ENCODE peak calls at places on chromosomes 16 and 17, in nine cellular contexts. One of them, this sample, is unnamed.

GRCh38 chr17:17304521-17304985 is 1.4 kb downstream of the NT5M start:
- ATAC-seq in omental fat pad: no peak
- ATAC-seq in foreskin keratinocyte: no peak
- ATAC-seq in activated CD8-positive, alpha-beta T cell treated with anti-CD3 and anti-CD28 coated beads for 36 hours: peak; percentile 68
- ATAC-seq in activated T-cell treated with anti-CD3 and anti-CD28 coated beads, Interleukin-2, amount 50 U/mL, for 4 hours: peak; percentile 69
- ATAC-seq in activated naive CD8-positive, alpha-beta T cell treated with anti-CD3 and anti-CD28 coated beads, Interleukin-2, amount 10 ng/mL, durations not matched to agents 7 days and 5 days: peak; percentile 53
- ATAC-seq in CD4-positive, CD25-positive, alpha-beta regulatory T cell: peak; percentile 46
- ATAC-seq in CD8-positive, alpha-beta T cell: peak; percentile 65
- ATAC-seq in T-cell: peak; percentile 52
- ATAC-seq in this sample: no peak

GRCh38 chr16:370980-371728 is 816 bp upstream of the MRPL28 start:
- ATAC-seq in omental fat pad: no peak
- ATAC-seq in T-cell: no peak
- ATAC-seq in CD8-positive, alpha-beta T cell: no peak
- ATAC-seq in activated T-cell treated with anti-CD3 and anti-CD28 coated beads, Interleukin-2, amount 50 U/mL, for 4 hours: no peak
- ATAC-seq in foreskin keratinocyte: no peak
- ATAC-seq in activated CD8-positive, alpha-beta T cell treated with anti-CD3 and anti-CD28 coated beads for 36 hours: peak; percentile 18
- ATAC-seq in activated naive CD8-positive, alpha-beta T cell treated with anti-CD3 and anti-CD28 coated beads, Interleukin-2, amount 10 ng/mL, durations not matched to agents 7 days and 5 days: no peak
- ATAC-seq in CD4-positive, CD25-positive, alpha-beta regulatory T cell: no peak
- ATAC-seq in this sample: no peak

GRCh38 chr17:20967776-20968175 is 75.0 kb downstream of the USP22 start:
- ATAC-seq in foreskin keratinocyte: peak; percentile 32
- ATAC-seq in CD4-positive, CD25-positive, alpha-beta regulatory T cell: no peak
- ATAC-seq in activated CD8-positive, alpha-beta T cell treated with anti-CD3 and anti-CD28 coated beads for 36 hours: no peak
- ATAC-seq in activated naive CD8-positive, alpha-beta T cell treated with anti-CD3 and anti-CD28 coated beads, Interleukin-2, amount 10 ng/mL, durations not matched to agents 7 days and 5 days: no peak
- ATAC-seq in CD8-positive, alpha-beta T cell: no peak
- ATAC-seq in T-cell: no peak
- ATAC-seq in activated T-cell treated with anti-CD3 and anti-CD28 coated beads, Interleukin-2, amount 50 U/mL, for 4 hours: no peak
- ATAC-seq in omental fat pad: no peak
- ATAC-seq in this sample: no peak

GRCh38 chr16:75227361-75228142 is 8.8 kb downstream of the CTRB1 start:
- ATAC-seq in activated T-cell treated with anti-CD3 and anti-CD28 coated beads, Interleukin-2, amount 50 U/mL, for 4 hours: no peak
- ATAC-seq in T-cell: no peak
- ATAC-seq in omental fat pad: no peak
- ATAC-seq in activated CD8-positive, alpha-beta T cell treated with anti-CD3 and anti-CD28 coated beads for 36 hours: no peak
- ATAC-seq in CD8-positive, alpha-beta T cell: no peak
- ATAC-seq in activated naive CD8-positive, alpha-beta T cell treated with anti-CD3 and anti-CD28 coated beads, Interleukin-2, amount 10 ng/mL, durations not matched to agents 7 days and 5 days: no peak
- ATAC-seq in CD4-positive, CD25-positive, alpha-beta regulatory T cell: no peak
- ATAC-seq in foreskin keratinocyte: no peak
- ATAC-seq in this sample: no peak

GRCh38 chr17:17713839-17714238 is 32.6 kb downstream of the RAI1 start:
- ATAC-seq in activated CD8-positive, alpha-beta T cell treated with anti-CD3 and anti-CD28 coated beads for 36 hours: no peak
- ATAC-seq in T-cell: no peak
- ATAC-seq in activated T-cell treated with anti-CD3 and anti-CD28 coated beads, Interleukin-2, amount 50 U/mL, for 4 hours: no peak
- ATAC-seq in foreskin keratinocyte: no peak
- ATAC-seq in CD4-positive, CD25-positive, alpha-beta regulatory T cell: no peak
- ATAC-seq in omental fat pad: no peak
- ATAC-seq in activated naive CD8-positive, alpha-beta T cell treated with anti-CD3 and anti-CD28 coated beads, Interleukin-2, amount 10 ng/mL, durations not matched to agents 7 days and 5 days: peak; percentile 44
- ATAC-seq in CD8-positive, alpha-beta T cell: peak; percentile 29
- ATAC-seq in this sample: no peak

GRCh38 chr17:80742581-80743180 is 198.0 kb downstream of the RPTOR start:
- ATAC-seq in CD8-positive, alpha-beta T cell: no peak
- ATAC-seq in activated CD8-positive, alpha-beta T cell treated with anti-CD3 and anti-CD28 coated beads for 36 hours: peak; percentile 3
- ATAC-seq in omental fat pad: no peak
- ATAC-seq in activated naive CD8-positive, alpha-beta T cell treated with anti-CD3 and anti-CD28 coated beads, Interleukin-2, amount 10 ng/mL, durations not matched to agents 7 days and 5 days: peak; percentile 6
- ATAC-seq in foreskin keratinocyte: no peak
- ATAC-seq in activated T-cell treated with anti-CD3 and anti-CD28 coated beads, Interleukin-2, amount 50 U/mL, for 4 hours: no peak
- ATAC-seq in T-cell: no peak
- ATAC-seq in CD4-positive, CD25-positive, alpha-beta regulatory T cell: no peak
- ATAC-seq in this sample: no peak

GRCh38 chr16:46777804-46778203 is 29.7 kb upstream of the MYLK3 start:
- ATAC-seq in activated naive CD8-positive, alpha-beta T cell treated with anti-CD3 and anti-CD28 coated beads, Interleukin-2, amount 10 ng/mL, durations not matched to agents 7 days and 5 days: no peak
- ATAC-seq in activated CD8-positive, alpha-beta T cell treated with anti-CD3 and anti-CD28 coated beads for 36 hours: no peak
- ATAC-seq in activated T-cell treated with anti-CD3 and anti-CD28 coated beads, Interleukin-2, amount 50 U/mL, for 4 hours: no peak
- ATAC-seq in foreskin keratinocyte: no peak
- ATAC-seq in CD8-positive, alpha-beta T cell: no peak
- ATAC-seq in omental fat pad: no peak
- ATAC-seq in T-cell: no peak
- ATAC-seq in CD4-positive, CD25-positive, alpha-beta regulatory T cell: no peak
- ATAC-seq in this sample: no peak

GRCh38 chr17:59669411-59669810 is 37.8 kb downstream of the PTRH2 start:
- ATAC-seq in CD4-positive, CD25-positive, alpha-beta regulatory T cell: no peak
- ATAC-seq in T-cell: no peak
- ATAC-seq in CD8-positive, alpha-beta T cell: no peak
- ATAC-seq in omental fat pad: no peak
- ATAC-seq in activated T-cell treated with anti-CD3 and anti-CD28 coated beads, Interleukin-2, amount 50 U/mL, for 4 hours: no peak
- ATAC-seq in foreskin keratinocyte: no peak
- ATAC-seq in activated CD8-positive, alpha-beta T cell treated with anti-CD3 and anti-CD28 coated beads for 36 hours: no peak
- ATAC-seq in activated naive CD8-positive, alpha-beta T cell treated with anti-CD3 and anti-CD28 coated beads, Interleukin-2, amount 10 ng/mL, durations not matched to agents 7 days and 5 days: no peak
- ATAC-seq in this sample: no peak

GRCh38 chr17:41894791-41895331 is 23.9 kb downstream of the ACLY start:
- ATAC-seq in activated T-cell treated with anti-CD3 and anti-CD28 coated beads, Interleukin-2, amount 50 U/mL, for 4 hours: no peak
- ATAC-seq in CD4-positive, CD25-positive, alpha-beta regulatory T cell: no peak
- ATAC-seq in activated CD8-positive, alpha-beta T cell treated with anti-CD3 and anti-CD28 coated beads for 36 hours: no peak
- ATAC-seq in foreskin keratinocyte: no peak
- ATAC-seq in activated naive CD8-positive, alpha-beta T cell treated with anti-CD3 and anti-CD28 coated beads, Interleukin-2, amount 10 ng/mL, durations not matched to agents 7 days and 5 days: no peak
- ATAC-seq in T-cell: no peak
- ATAC-seq in CD8-positive, alpha-beta T cell: no peak
- ATAC-seq in omental fat pad: peak; percentile 53
- ATAC-seq in this sample: no peak

GRCh38 chr16:24869033-24869432 is 23.3 kb downstream of the SLC5A11 start:
- ATAC-seq in T-cell: no peak
- ATAC-seq in foreskin keratinocyte: no peak
- ATAC-seq in activated CD8-positive, alpha-beta T cell treated with anti-CD3 and anti-CD28 coated beads for 36 hours: no peak
- ATAC-seq in omental fat pad: no peak
- ATAC-seq in CD4-positive, CD25-positive, alpha-beta regulatory T cell: no peak
- ATAC-seq in CD8-positive, alpha-beta T cell: no peak
- ATAC-seq in activated T-cell treated with anti-CD3 and anti-CD28 coated beads, Interleukin-2, amount 50 U/mL, for 4 hours: no peak
- ATAC-seq in activated naive CD8-positive, alpha-beta T cell treated with anti-CD3 and anti-CD28 coated beads, Interleukin-2, amount 10 ng/mL, durations not matched to agents 7 days and 5 days: no peak
- ATAC-seq in this sample: no peak

GRCh38 chr16:85940214-85940613 is 41.3 kb downstream of the IRF8 start:
- ATAC-seq in activated T-cell treated with anti-CD3 and anti-CD28 coated beads, Interleukin-2, amount 50 U/mL, for 4 hours: no peak
- ATAC-seq in omental fat pad: no peak
- ATAC-seq in activated CD8-positive, alpha-beta T cell treated with anti-CD3 and anti-CD28 coated beads for 36 hours: no peak
- ATAC-seq in activated naive CD8-positive, alpha-beta T cell treated with anti-CD3 and anti-CD28 coated beads, Interleukin-2, amount 10 ng/mL, durations not matched to agents 7 days and 5 days: no peak
- ATAC-seq in T-cell: no peak
- ATAC-seq in CD8-positive, alpha-beta T cell: no peak
- ATAC-seq in CD4-positive, CD25-positive, alpha-beta regulatory T cell: no peak
- ATAC-seq in foreskin keratinocyte: no peak
- ATAC-seq in this sample: no peak

GRCh38 chr16:67068212-67068753 is 39.3 kb downstream of the CBFB start:
- ATAC-seq in CD8-positive, alpha-beta T cell: no peak
- ATAC-seq in T-cell: no peak
- ATAC-seq in activated naive CD8-positive, alpha-beta T cell treated with anti-CD3 and anti-CD28 coated beads, Interleukin-2, amount 10 ng/mL, durations not matched to agents 7 days and 5 days: no peak
- ATAC-seq in activated CD8-positive, alpha-beta T cell treated with anti-CD3 and anti-CD28 coated beads for 36 hours: no peak
- ATAC-seq in omental fat pad: no peak
- ATAC-seq in CD4-positive, CD25-positive, alpha-beta regulatory T cell: no peak
- ATAC-seq in foreskin keratinocyte: no peak
- ATAC-seq in activated T-cell treated with anti-CD3 and anti-CD28 coated beads, Interleukin-2, amount 50 U/mL, for 4 hours: no peak
- ATAC-seq in this sample: no peak

GRCh38 chr17:68398731-68399637 is 58.3 kb downstream of the WIPI1 start:
- ATAC-seq in activated CD8-positive, alpha-beta T cell treated with anti-CD3 and anti-CD28 coated beads for 36 hours: peak; percentile 57
- ATAC-seq in foreskin keratinocyte: peak; percentile 43
- ATAC-seq in CD8-positive, alpha-beta T cell: no peak
- ATAC-seq in omental fat pad: peak; percentile 50
- ATAC-seq in CD4-positive, CD25-positive, alpha-beta regulatory T cell: peak; percentile 26
- ATAC-seq in activated naive CD8-positive, alpha-beta T cell treated with anti-CD3 and anti-CD28 coated beads, Interleukin-2, amount 10 ng/mL, durations not matched to agents 7 days and 5 days: peak; percentile 79
- ATAC-seq in T-cell: no peak
- ATAC-seq in activated T-cell treated with anti-CD3 and anti-CD28 coated beads, Interleukin-2, amount 50 U/mL, for 4 hours: peak; percentile 24
- ATAC-seq in this sample: peak; percentile 71

GRCh38 chr17:48552453-48553189 is 7.7 kb upstream of the HOXB2 start:
- ATAC-seq in omental fat pad: no peak
- ATAC-seq in T-cell: no peak
- ATAC-seq in activated T-cell treated with anti-CD3 and anti-CD28 coated beads, Interleukin-2, amount 50 U/mL, for 4 hours: no peak
- ATAC-seq in foreskin keratinocyte: no peak
- ATAC-seq in CD4-positive, CD25-positive, alpha-beta regulatory T cell: no peak
- ATAC-seq in activated naive CD8-positive, alpha-beta T cell treated with anti-CD3 and anti-CD28 coated beads, Interleukin-2, amount 10 ng/mL, durations not matched to agents 7 days and 5 days: no peak
- ATAC-seq in activated CD8-positive, alpha-beta T cell treated with anti-CD3 and anti-CD28 coated beads for 36 hours: no peak
- ATAC-seq in CD8-positive, alpha-beta T cell: no peak
- ATAC-seq in this sample: no peak